ENCODE peak calls at places on chromosomes 16 and 17, in five cellular contexts. J is Peyer's patch, K is BJ, E is A549, C is K562. D is an unnamed sample.
A peak's percentile ranks its signal among the peaks of the same experiment; 100 is the strongest.

GRCh38 chr17:73359255-73359816 is 47.5 kb upstream of the CDC42EP4 start:
- DNase-seq in J (no peak), K (no peak), E (no peak), C (no peak), D (no peak)

GRCh38 chr17:13725286-13725990 is 123.7 kb upstream of the HS3ST3A1 start:
- DNase-seq in J (no peak), K (no peak), E (no peak), C (no peak), D (no peak)

GRCh38 chr16:57012353-57012752 is 23.0 kb downstream of the NLRC5 start:
- DNase-seq in J (no peak), K (no peak), E (no peak), C (no peak), D (no peak)

GRCh38 chr17:79650861-79651260 is 40.0 kb upstream of the RBFOX3 start:
- DNase-seq in J (peak; percentile 23), K (no peak), E (no peak), C (no peak), D (no peak)

GRCh38 chr17:51346218-51346982 is 86.1 kb downstream of the UTP18 start:
- DNase-seq in J (no peak), K (no peak), E (no peak), C (no peak), D (no peak)

GRCh38 chr17:64128787-64129514 is 993 bp downstream of the ERN1 start:
- DNase-seq in J (peak; percentile 66), K (no peak), E (peak; percentile 69), C (no peak), D (no peak)

GRCh38 chr16:89256651-89257254 is 39.2 kb downstream of the ZNF778 start:
- DNase-seq in J (peak; percentile 86), K (no peak), E (peak; percentile 48), C (no peak), D (no peak)

GRCh38 chr16:12095275-12096161 is 119.0 kb downstream of the SNX29 start:
- DNase-seq in J (peak; percentile 85), K (no peak), E (peak; percentile 50), C (peak; percentile 77), D (no peak)

GRCh38 chr16:1336619-1337018 is 3.2 kb downstream of the BAIAP3 start:
- DNase-seq in J (no peak), K (no peak), E (no peak), C (no peak), D (no peak)

GRCh38 chr17:27575912-27576252 is 55.1 kb upstream of the LGALS9 start:
- DNase-seq in J (no peak), K (no peak), E (no peak), C (no peak), D (no peak)

GRCh38 chr16:71254832-71255560 is 24.5 kb upstream of the HYDIN start:
- DNase-seq in J (no peak), K (no peak), E (no peak), C (no peak), D (no peak)

GRCh38 chr16:907819-908218 is 63.0 kb downstream of the LMF1 start:
- DNase-seq in J (no peak), K (no peak), E (no peak), C (no peak), D (no peak)

GRCh38 chr17:9890124-9890523 is 14.9 kb downstream of the RCVRN start:
- DNase-seq in J (no peak), K (no peak), E (peak; percentile 52), C (peak; percentile 49), D (no peak)

GRCh38 chr17:76689859-76690258 is 20.9 kb downstream of the MXRA7 start:
- DNase-seq in J (no peak), K (no peak), E (no peak), C (no peak), D (no peak)

GRCh38 chr17:68800731-68801130 is 154.5 kb downstream of the ABCA8 start:
- DNase-seq in J (no peak), K (no peak), E (no peak), C (no peak), D (no peak)

DNA sequence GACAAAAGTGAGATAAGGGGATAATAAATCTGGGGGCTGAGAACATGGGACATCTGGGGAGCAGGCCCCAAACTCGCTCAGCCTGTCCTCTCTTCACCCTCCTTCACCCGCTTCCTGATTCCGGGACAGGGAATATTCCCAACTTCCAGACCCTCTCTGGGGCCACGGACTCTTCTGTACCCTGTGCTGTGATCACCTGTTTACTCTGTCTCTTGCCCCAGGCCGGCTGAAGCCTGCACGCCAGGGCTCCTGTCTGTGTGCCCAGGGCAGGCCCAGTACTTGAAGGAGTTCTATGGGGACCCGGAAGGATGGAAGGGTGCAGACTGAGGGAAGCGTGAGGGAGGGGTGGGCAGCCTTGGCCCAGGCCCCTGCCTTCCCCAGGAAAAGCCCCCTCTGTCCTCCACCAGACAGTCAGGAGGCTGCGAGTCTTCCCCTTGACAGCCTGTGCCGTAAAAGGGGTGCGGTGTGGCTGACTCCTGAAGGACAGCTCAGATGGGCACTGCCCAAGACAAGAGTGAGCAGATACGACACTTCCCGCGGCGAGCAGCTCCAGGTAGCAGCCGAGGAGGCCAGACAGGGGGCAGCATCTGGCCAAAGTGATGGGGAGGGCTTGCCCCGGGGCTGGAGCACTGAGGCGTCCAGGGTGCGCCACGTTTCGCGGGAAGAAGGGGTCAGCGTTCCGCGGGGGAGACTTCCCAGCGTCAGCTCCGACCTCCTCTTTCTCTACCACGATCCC is 1.0 kb upstream of the CCNF start:
- DNase-seq in J (peak; percentile 73), K (no peak), E (no peak), C (peak; percentile 78), D (no peak)
- TF ChIP-seq CTCF in J (peak; percentile 34), K (peak; percentile 47), E (no peak), C (peak; percentile 69), D (peak; percentile 45)

GRCh38 chr16:81796585-81797346 is 17.7 kb downstream of the PLCG2 start:
- DNase-seq in J (no peak), K (no peak), E (no peak), C (no peak), D (no peak)

GRCh38 chr16:81797443-81797842 is 18.4 kb downstream of the PLCG2 start:
- DNase-seq in J (peak; percentile 82), K (no peak), E (no peak), C (no peak), D (no peak)

GRCh38 chr16:81796035-81796434 is 16.9 kb downstream of the PLCG2 start:
- DNase-seq in J (no peak), K (no peak), E (no peak), C (no peak), D (no peak)

GRCh38 chr16:81799138-81799504 is 20.0 kb downstream of the PLCG2 start:
- DNase-seq in J (no peak), K (no peak), E (no peak), C (no peak), D (no peak)

DNA sequence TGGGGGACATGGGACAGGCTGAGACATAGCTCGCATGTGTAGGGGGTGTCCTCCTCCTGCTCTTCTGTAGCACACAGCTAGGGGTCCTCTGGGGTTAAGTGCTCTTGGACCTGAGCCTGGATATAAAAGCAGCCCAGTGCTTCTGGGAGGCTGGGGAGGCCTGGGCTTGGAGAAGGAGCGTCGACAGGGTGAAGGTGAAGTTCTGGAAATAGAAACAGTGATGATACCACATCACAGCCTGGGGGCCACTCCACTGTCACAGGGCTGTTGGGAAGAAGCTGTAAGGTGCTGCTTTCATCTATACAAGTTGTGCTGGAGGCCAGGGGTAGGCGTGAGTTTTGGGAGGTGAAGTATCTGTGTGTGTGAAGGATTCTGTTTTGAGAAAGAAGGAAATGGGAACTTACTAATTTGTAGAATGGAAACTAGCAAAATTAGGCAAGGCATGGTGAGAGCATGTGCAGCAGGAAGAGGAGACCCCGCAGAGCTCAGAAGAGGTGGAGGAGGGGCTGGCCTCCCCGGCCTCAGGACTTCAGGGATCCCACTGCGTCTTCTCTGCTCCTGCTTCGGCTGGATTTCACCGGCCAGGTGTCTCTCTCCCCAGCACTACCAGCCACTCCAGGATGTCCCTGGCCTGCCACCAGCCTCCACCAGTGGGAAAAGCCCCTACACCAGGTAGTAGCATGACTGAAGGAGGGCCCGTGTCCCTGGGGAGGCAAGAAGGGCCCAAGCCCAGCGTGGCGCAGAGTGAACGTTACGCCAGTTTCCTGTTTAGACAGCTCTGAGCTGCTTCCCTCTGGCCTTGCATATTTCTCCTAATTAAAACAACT is 19.4 kb downstream of the PLCG2 start:
- DNase-seq in J (peak; percentile 86), K (no peak), E (no peak), C (no peak), D (no peak)
- H3K4me3 ChIP-seq in J (no peak overlapping the region), K (no peak overlapping the region), E (no peak overlapping the region), C (no peak overlapping the region), D (no peak overlapping the region)

GRCh38 chr17:30922235-30922993 is 669 bp downstream of the ADAP2 start:
- DNase-seq in J (peak; percentile 47), K (no peak), E (no peak), C (no peak), D (no peak)

GRCh38 chr17:30920282-30920681 is 1.5 kb upstream of the ADAP2 start:
- DNase-seq in J (no peak), K (no peak), E (peak; percentile 49), C (no peak), D (no peak)

GRCh38 chr17:30920683-30921543 is 832 bp upstream of the ADAP2 start:
- DNase-seq in J (no peak), K (no peak), E (no peak), C (no peak), D (no peak)

GRCh38 chr17:30924341-30924740 is 2.6 kb downstream of the ADAP2 start:
- DNase-seq in J (no peak), K (no peak), E (no peak), C (no peak), D (no peak)

GRCh38 chr17:30921544-30922196 is at the start of gene ADAP2:
- DNase-seq in J (peak; percentile 80), K (no peak), E (peak; percentile 60), C (peak; percentile 69), D (no peak)
- TF ChIP-seq CTCF in J (peak; percentile 27), K (no peak), E (no peak), C (no peak), D (no peak)

GRCh38 chr17:58694302-58694701 is 1.9 kb downstream of the RAD51C start:
- DNase-seq in J (no peak), K (no peak), E (no peak), C (no peak), D (no peak)
- H3K4me3 ChIP-seq in J (no peak overlapping the region), K (no peak overlapping the region), E (no peak overlapping the region), C (peak overlapping the region; percentile 52), D (no peak overlapping the region)

GRCh38 chr16:5917436-5917835 is 819.8 kb upstream of the EEF2KMT start:
- DNase-seq in J (peak; percentile 47), K (no peak), E (no peak), C (no peak), D (no peak)

GRCh38 chr16:5916711-5917191 is 819.2 kb upstream of the EEF2KMT start:
- DNase-seq in J (no peak), K (no peak), E (no peak), C (no peak), D (no peak)

DNA sequence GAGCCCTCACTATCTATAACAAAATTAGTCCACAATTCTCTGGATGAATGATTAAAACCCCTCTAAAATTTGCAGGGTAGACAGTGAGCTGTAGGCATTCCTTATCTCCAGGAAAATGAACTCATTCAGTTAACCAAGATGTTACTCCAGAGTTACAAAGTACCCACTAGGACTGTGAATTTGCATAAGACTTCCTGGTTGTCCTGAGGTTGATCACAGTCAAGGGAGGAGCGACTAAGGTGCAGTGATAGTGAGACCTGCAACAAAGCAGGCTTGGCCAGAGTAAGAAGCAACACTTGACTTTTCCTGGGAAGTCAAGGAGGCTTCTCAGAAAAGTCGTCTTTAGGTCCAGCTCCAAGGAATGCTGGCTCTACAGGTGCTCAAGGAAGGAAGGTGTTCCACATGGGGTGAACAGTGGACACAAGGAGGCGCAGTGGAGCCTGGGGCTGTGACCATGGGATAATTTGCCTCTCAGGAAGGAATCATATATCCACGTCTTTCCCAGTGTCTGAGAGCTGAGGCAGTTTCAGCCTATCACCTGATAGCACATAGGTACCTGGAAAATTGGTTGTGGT is 821.0 kb upstream of the EEF2KMT start:
- DNase-seq in J (peak; percentile 51), K (no peak), E (no peak), C (peak; percentile 37), D (no peak)
- TF ChIP-seq CTCF in J (peak; percentile 27), K (no peak), E (no peak), C (peak; percentile 48), D (peak; percentile 30)